ENCODE peak calls at places on chromosomes 5 and 9, in five cellular contexts. M is H1, O is IMR-90, B is mesenchymal stem cell, E is trophoblast cell. H is an unnamed sample.

GRCh38 chr9:84953797-84954695 is 284.5 kb downstream of the NTRK2 start:
- DNase-seq in M (peak; percentile 92), O (peak; percentile 1), B (peak; percentile 61), E (peak; percentile 83), H (peak; percentile 78)

GRCh38 chr5:12023614-12024241 is 119.5 kb upstream of the CTNND2 start:
- DNase-seq in M (no peak), O (peak; percentile 27), B (peak; percentile 50), E (peak; percentile 87), H (peak; percentile 30)

GRCh38 chr5:154829589-154830218 is 20.7 kb downstream of the FAXDC2 start:
- DNase-seq in M (no peak), O (peak; percentile 60), B (no peak), E (no peak), H (no peak)

GRCh38 chr5:10902145-10902544 is 141.1 kb upstream of the DAP start:
- DNase-seq in M (no peak), O (peak; percentile 87), B (peak; percentile 81), E (no peak), H (no peak)

GRCh38 chr9:30329441-30329840 is 2055.0 kb upstream of the ACO1 start:
- DNase-seq in M (no peak), O (no peak), B (no peak), E (no peak), H (no peak)

GRCh38 chr9:86724528-86724927 is 222.8 kb downstream of the GAS1 start:
- DNase-seq in M (no peak), O (no peak), B (no peak), E (no peak), H (no peak)

GRCh38 chr5:155759984-155760383 is 567.0 kb upstream of the SGCD start:
- DNase-seq in M (no peak), O (no peak), B (no peak), E (no peak), H (no peak)

GRCh38 chr5:125262782-125263181 is 516.3 kb upstream of the ZNF608 start:
- DNase-seq in M (no peak), O (peak; percentile 47), B (no peak), E (no peak), H (no peak)

GRCh38 chr5:168356171-168356570 is 64.7 kb downstream of the WWC1 start:
- DNase-seq in M (no peak), O (no peak), B (no peak), E (no peak), H (no peak)

GRCh38 chr9:136372561-136373299 is 739 bp downstream of the CARD9 start:
- DNase-seq in M (no peak), O (peak; percentile 86), B (peak; percentile 83), E (peak; percentile 88), H (no peak)

GRCh38 chr9:12813533-12813932 is 38.7 kb downstream of the LURAP1L start:
- DNase-seq in M (no peak), O (no peak), B (no peak), E (no peak), H (no peak)

GRCh38 chr5:150492621-150493020 is 15.3 kb upstream of the NDST1 start:
- DNase-seq in M (no peak), O (peak; percentile 87), B (peak; percentile 82), E (peak; percentile 83), H (no peak)

GRCh38 chr9:34399729-34400128 is 23.0 kb upstream of the MYORG start:
- DNase-seq in M (no peak), O (no peak), B (no peak), E (no peak), H (no peak)

GRCh38 chr5:131536211-131536826 is 98.7 kb downstream of the RAPGEF6 start:
- DNase-seq in M (no peak), O (peak; percentile 74), B (peak; percentile 51), E (peak; percentile 2), H (no peak)

GRCh38 chr5:106269252-106269843 is 1401.4 kb downstream of the EFNA5 start:
- DNase-seq in M (no peak), O (peak; percentile 57), B (peak; percentile 60), E (peak; percentile 50), H (no peak)

GRCh38 chr9:9612270-9612669 is 1000.5 kb downstream of the PTPRD start:
- DNase-seq in M (no peak), O (no peak), B (no peak), E (no peak), H (no peak)

GRCh38 chr9:26682041-26682440 is 210.6 kb downstream of the CAAP1 start:
- DNase-seq in M (no peak), O (no peak), B (no peak), E (no peak), H (no peak)

GRCh38 chr9:119834064-119834620 is 464.9 kb upstream of the BRINP1 start:
- DNase-seq in M (no peak), O (no peak), B (no peak), E (peak; percentile 4), H (no peak)

GRCh38 chr5:141637266-141637692 is 482 bp downstream of the RELL2 start:
- DNase-seq in M (no peak), O (no peak), B (no peak), E (peak; percentile 75), H (peak; percentile 26)

GRCh38 chr9:109182940-109183798 is 16.1 kb upstream of the FRRS1L start:
- DNase-seq in M (peak; percentile 58), O (peak; percentile 15), B (peak; percentile 29), E (peak; percentile 77), H (no peak)

GRCh38 chr5:133220851-133221674 is 169.2 kb downstream of the HSPA4 start:
- DNase-seq in M (no peak), O (peak; percentile 64), B (peak; percentile 43), E (no peak), H (no peak)

DNA sequence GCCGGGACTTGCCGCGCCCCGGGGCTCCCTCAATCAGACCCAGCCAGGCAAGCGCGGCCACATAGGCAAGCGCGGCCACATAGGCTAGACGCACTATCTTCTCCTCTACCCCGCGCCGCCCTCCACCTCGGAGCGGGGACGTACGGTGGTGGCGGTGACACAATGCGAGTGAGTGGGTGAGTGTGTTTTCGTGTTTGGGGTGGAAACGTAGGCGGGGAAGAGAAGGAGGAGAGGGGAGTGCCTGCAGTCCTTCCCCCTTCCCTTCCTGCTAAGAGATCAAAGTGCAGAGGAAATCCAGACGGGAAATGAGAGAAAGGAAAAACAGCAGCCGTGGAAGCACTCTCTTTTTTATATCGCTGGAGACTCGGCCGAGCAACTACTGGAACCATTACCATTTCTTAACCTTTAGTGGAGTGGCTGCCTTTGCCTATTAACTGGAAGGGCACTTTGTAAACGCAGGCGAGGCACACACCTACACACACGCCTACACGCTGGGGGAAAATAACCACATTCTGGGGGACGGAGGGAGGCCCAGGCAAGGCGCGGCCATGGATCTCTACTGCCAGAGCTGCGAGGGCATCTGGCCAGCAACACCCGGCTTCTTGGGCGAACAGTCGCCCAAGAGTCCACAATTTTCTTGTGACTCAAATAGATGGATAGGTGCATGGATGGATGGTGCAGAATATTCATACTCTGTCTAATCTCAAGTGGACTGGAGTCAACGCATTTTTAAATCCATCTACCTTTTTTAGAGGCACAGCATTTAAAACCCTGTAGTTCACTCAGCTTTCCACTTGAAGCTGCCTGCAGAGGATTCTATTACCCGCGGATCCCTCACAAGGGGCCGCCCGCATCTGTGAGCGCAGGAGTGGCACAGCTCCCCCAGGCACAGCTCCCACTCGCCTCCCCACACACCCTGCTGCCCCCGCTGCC is 2.1 kb downstream of the EDIL3 start:
- DNase-seq in M (peak; percentile 81), O (peak; percentile 53), B (peak; percentile 82), E (peak; percentile 12), H (peak; percentile 54)
- H3K4me3 ChIP-seq in M (peak overlapping the region; percentile 78), O (peak overlapping the region; percentile 92), B (peak overlapping the region; percentile 88), E (peak overlapping the region; percentile 83), H (peak overlapping the region; percentile 86)

DNA sequence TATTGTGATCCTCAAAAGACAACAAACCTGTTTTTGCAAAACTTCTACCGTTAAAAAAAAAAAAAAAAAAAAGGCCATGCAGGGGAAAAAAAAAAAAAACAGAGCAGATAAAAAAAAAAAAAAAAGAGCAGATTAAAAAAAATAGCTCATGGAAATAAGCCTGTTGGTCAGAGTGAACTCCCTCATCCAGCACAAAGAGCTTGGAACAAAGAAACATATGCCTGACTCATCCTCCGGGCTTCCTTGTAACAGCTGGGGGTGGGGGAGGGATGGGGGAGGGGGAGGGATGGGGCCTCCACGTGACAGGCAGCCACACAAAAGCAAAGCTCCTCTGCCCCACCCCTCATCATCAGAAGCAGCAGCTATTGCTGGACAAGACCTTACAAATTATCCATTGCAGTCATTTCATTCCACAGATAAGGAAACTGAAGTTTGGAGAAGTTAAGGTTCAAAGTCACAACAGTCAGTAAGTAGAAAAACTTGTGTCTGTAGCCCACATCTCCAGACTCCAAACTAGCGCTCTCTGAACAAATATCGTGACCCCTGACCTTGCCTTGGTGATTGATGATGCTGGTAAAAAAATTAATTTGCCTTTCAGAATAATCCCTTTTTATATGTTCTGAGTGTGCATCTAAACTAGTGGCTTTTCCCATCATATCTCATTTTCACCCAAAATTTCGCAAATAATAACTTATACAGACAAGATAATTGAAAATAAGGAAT is 38.9 kb downstream of the SLC35D2 start:
- DNase-seq in M (no peak), O (peak; percentile 95), B (peak; percentile 86), E (peak; percentile 46), H (peak; percentile 5)
- H4K8ac ChIP-seq in M (no peak overlapping the region), O (peak overlapping the region; percentile 48), B (no peak overlapping the region), E (no peak overlapping the region), H (no peak overlapping the region)

GRCh38 chr5:98769256-98770157 is 4.0 kb upstream of the RGMB start:
- DNase-seq in M (peak; percentile 86), O (peak; percentile 92), B (peak; percentile 80), E (peak; percentile 48), H (peak; percentile 79)

GRCh38 chr5:98767563-98767962 is 5.9 kb upstream of the RGMB start:
- DNase-seq in M (no peak), O (peak; percentile 13), B (no peak), E (no peak), H (peak; percentile 45)

GRCh38 chr5:98770158-98770910 is 3.1 kb upstream of the RGMB start:
- DNase-seq in M (no peak), O (peak; percentile 66), B (peak; percentile 85), E (peak; percentile 53), H (no peak)

GRCh38 chr5:98769006-98769255 is 4.5 kb upstream of the RGMB start:
- DNase-seq in M (no peak), O (no peak), B (no peak), E (peak; percentile 17), H (no peak)

DNA sequence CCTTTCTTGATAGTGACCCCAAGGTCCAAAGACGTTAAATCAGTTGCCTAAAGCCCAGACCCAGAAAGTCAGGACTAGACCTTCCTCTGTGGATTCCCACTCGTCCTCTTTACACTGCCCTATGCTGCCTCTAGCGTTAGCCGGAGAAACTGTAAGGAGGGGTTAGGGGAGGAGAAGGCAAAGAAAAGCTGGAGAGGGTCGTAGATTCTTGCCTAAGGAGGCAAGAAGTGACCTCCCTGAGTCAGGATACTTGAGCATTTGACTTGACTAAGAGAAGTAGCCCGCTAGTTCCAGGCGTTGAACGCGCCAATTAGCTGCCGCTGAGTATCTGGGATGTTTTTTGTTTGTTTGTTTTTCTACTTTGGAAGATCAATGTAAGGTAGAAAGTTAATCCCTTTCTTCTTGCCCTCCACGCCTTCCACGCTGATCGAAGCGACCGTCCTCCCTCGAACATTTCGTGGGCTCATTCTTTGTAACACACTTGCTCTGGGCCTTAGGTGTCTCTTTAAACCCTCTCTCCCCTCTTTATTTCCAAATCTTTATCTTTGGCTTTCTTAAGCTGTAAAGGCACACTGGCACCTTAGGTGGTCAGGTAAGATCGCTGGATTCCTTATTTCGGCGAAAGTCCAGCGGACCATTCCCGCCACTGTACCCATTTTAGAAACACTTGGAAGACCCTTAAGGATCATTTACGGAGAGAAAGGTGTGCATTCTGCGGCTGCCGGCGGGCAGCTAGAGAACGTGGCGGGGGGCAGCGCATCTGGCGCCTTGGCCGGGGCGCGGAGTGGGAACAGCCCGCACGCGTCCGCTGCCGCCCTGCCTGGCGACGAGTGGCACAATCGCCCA is 5.1 kb upstream of the RGMB start:
- DNase-seq in M (peak; percentile 82), O (peak; percentile 73), B (peak; percentile 78), E (peak; percentile 68), H (peak; percentile 81)
- H3K14ac ChIP-seq in M (no peak overlapping the region), O (peak overlapping the region; percentile 94), B (peak overlapping the region; percentile 95), E (peak overlapping the region; percentile 36), H (peak overlapping the region; percentile 67)

GRCh38 chr9:35511453-35511852 is 21.5 kb downstream of the RUSC2 start:
- DNase-seq in M (no peak), O (no peak), B (no peak), E (no peak), H (no peak)
- H3K4me3 ChIP-seq in M (no peak overlapping the region), O (no peak overlapping the region), B (peak overlapping the region; percentile 25), E (no peak overlapping the region), H (no peak overlapping the region)